ENCODE peak calls at places on chromosomes 5 and 9, in nine cellular contexts. V, W, Z, K, C, S, Y, Q and D are unnamed samples.

GRCh38 chr5:138603521-138603920 is 28.3 kb upstream of the HSPA9 start:
- DNase-seq in V (no peak), W (no peak), Z (no peak), K (no peak), C (peak), S (no peak), Y (no peak), Q (no peak), D (no peak)

GRCh38 chr9:91040371-91041215 is 239.0 kb downstream of the SYK start:
- DNase-seq in V (no peak), W (no peak), Z (no peak), K (no peak), C (peak), S (no peak), Y (no peak), Q (no peak), D (no peak)

GRCh38 chr5:80973027-80973426 is 12.9 kb downstream of the RASGRF2 start:
- DNase-seq in V (no peak), W (no peak), Z (no peak), K (no peak), C (no peak), S (no peak), Y (no peak), Q (no peak), D (no peak)

GRCh38 chr9:122206118-122207046 is 22.4 kb downstream of the LHX6 start:
- DNase-seq in V (no peak), W (no peak), Z (no peak), K (no peak), C (no peak), S (no peak), Y (peak), Q (no peak), D (peak)

GRCh38 chr5:65672787-65673186 is 48.0 kb downstream of the SHLD3 start:
- DNase-seq in V (no peak), W (no peak), Z (no peak), K (no peak), C (no peak), S (no peak), Y (no peak), Q (no peak), D (peak)

GRCh38 chr9:74138182-74138581 is 359.0 kb upstream of the RORB start:
- DNase-seq in V (no peak), W (no peak), Z (no peak), K (no peak), C (no peak), S (no peak), Y (no peak), Q (no peak), D (no peak)

GRCh38 chr5:126363658-126364057 is 59.6 kb upstream of the GRAMD2B start:
- DNase-seq in V (no peak), W (no peak), Z (no peak), K (no peak), C (no peak), S (no peak), Y (no peak), Q (no peak), D (no peak)

GRCh38 chr5:140855772-140856674 is at the start of gene PCDHA10:
- DNase-seq in V (no peak), W (no peak), Z (no peak), K (no peak), C (no peak), S (peak), Y (no peak), Q (peak), D (no peak)

GRCh38 chr5:167358868-167359492 is 932.5 kb upstream of the WWC1 start:
- DNase-seq in V (no peak), W (no peak), Z (no peak), K (no peak), C (no peak), S (no peak), Y (no peak), Q (no peak), D (no peak)

GRCh38 chr9:35029241-35029640 is 39.7 kb downstream of the DNAJB5 start:
- DNase-seq in V (no peak), W (no peak), Z (no peak), K (no peak), C (no peak), S (no peak), Y (no peak), Q (no peak), D (no peak)

GRCh38 chr9:130634801-130635200 is 29.6 kb upstream of the PRDM12 start:
- DNase-seq in V (no peak), W (no peak), Z (no peak), K (no peak), C (no peak), S (no peak), Y (peak), Q (no peak), D (no peak)

GRCh38 chr5:93336330-93337110 is 244.5 kb downstream of the NR2F1-AS1 start:
- DNase-seq in V (no peak), W (no peak), Z (no peak), K (no peak), C (no peak), S (no peak), Y (no peak), Q (no peak), D (no peak)

GRCh38 chr5:83179966-83180365 is 102.6 kb downstream of the XRCC4 start:
- DNase-seq in V (no peak), W (no peak), Z (no peak), K (no peak), C (no peak), S (no peak), Y (no peak), Q (no peak), D (no peak)

GRCh38 chr9:4798281-4798680 is 5.5 kb downstream of the RCL1 start:
- DNase-seq in V (no peak), W (no peak), Z (no peak), K (no peak), C (no peak), S (no peak), Y (no peak), Q (no peak), D (no peak)

GRCh38 chr5:89556215-89557009 is 673.4 kb upstream of the MEF2C start:
- DNase-seq in V (no peak), W (no peak), Z (no peak), K (no peak), C (no peak), S (no peak), Y (no peak), Q (peak), D (peak)

GRCh38 chr5:72255670-72256069 is 64.4 kb downstream of the MRPS27 start:
- DNase-seq in V (no peak), W (no peak), Z (no peak), K (no peak), C (no peak), S (no peak), Y (no peak), Q (no peak), D (no peak)

GRCh38 chr5:96597441-96598020 is 64.6 kb upstream of the CAST start:
- DNase-seq in V (no peak), W (no peak), Z (no peak), K (no peak), C (no peak), S (no peak), Y (no peak), Q (no peak), D (no peak)
- H3K4me3 ChIP-seq in V (no peak), W (no peak), Z (no peak), K (no peak), C (no peak), S (no peak), Y (no peak), Q (no peak), D (no peak)

GRCh38 chr9:112887377-112887776 is 3.3 kb downstream of the SLC46A2 start:
- DNase-seq in V (no peak), W (no peak), Z (peak), K (no peak), C (peak), S (no peak), Y (no peak), Q (peak), D (no peak)
- TF ChIP-seq CTCF in V (no peak), W (no peak), Z (peak), K (no peak), C (no peak), S (peak), Y (peak), Q (no peak), D (no peak)

GRCh38 chr5:38832810-38833209 is 13.0 kb upstream of the OSMR start:
- DNase-seq in V (no peak), W (no peak), Z (no peak), K (no peak), C (no peak), S (no peak), Y (no peak), Q (no peak), D (no peak)

GRCh38 chr5:38831909-38832308 is 13.9 kb upstream of the OSMR start:
- DNase-seq in V (no peak), W (no peak), Z (no peak), K (no peak), C (no peak), S (peak), Y (no peak), Q (peak), D (no peak)

GRCh38 chr5:38835887-38836286 is 9.9 kb upstream of the OSMR start:
- DNase-seq in V (no peak), W (no peak), Z (no peak), K (no peak), C (no peak), S (no peak), Y (no peak), Q (no peak), D (no peak)

GRCh38 chr5:38837932-38838331 is 7.9 kb upstream of the OSMR start:
- DNase-seq in V (no peak), W (no peak), Z (no peak), K (no peak), C (no peak), S (no peak), Y (no peak), Q (no peak), D (no peak)

GRCh38 chr5:38837416-38837815 is 8.4 kb upstream of the OSMR start:
- DNase-seq in V (no peak), W (no peak), Z (no peak), K (no peak), C (no peak), S (no peak), Y (no peak), Q (no peak), D (no peak)
- H3K4me3 ChIP-seq in V (no peak), W (no peak), Z (no peak), K (no peak), C (no peak), S (no peak), Y (no peak), Q (no peak), D (no peak)

GRCh38 chr9:134164879-134165278 is 515 bp upstream of the RNU6ATAC start:
- DNase-seq in V (no peak), W (no peak), Z (no peak), K (no peak), C (no peak), S (no peak), Y (no peak), Q (no peak), D (no peak)

GRCh38 chr9:134162212-134162775 is 2.1 kb downstream of the RNU6ATAC start:
- DNase-seq in V (no peak), W (no peak), Z (no peak), K (no peak), C (no peak), S (no peak), Y (no peak), Q (no peak), D (no peak)

GRCh38 chr9:134161647-134162046 is 2.7 kb downstream of the RNU6ATAC start:
- DNase-seq in V (no peak), W (no peak), Z (no peak), K (no peak), C (no peak), S (no peak), Y (no peak), Q (no peak), D (no peak)

GRCh38 chr9:134162926-134163373 is 1.4 kb downstream of the RNU6ATAC start:
- DNase-seq in V (peak), W (no peak), Z (peak), K (no peak), C (no peak), S (no peak), Y (no peak), Q (no peak), D (no peak)

GRCh38 chr9:134163374-134164196 is 779 bp downstream of the RNU6ATAC start:
- DNase-seq in V (peak), W (peak), Z (peak), K (no peak), C (peak), S (peak), Y (peak), Q (no peak), D (no peak)
- TF ChIP-seq CTCF in V (peak), W (peak), Z (peak), K (peak), C (no peak), S (peak), Y (peak), Q (no peak), D (peak)

GRCh38 chr5:115209279-115209678 is 39.6 kb upstream of the TRIM36 start:
- DNase-seq in V (no peak), W (peak), Z (no peak), K (no peak), C (no peak), S (no peak), Y (no peak), Q (no peak), D (no peak)
- H3K4me3 ChIP-seq in V (no peak), W (no peak), Z (no peak), K (no peak), C (no peak), S (no peak), Y (no peak), Q (no peak), D (no peak)

GRCh38 chr5:132227485-132228240 is at the start of gene P4HA2:
- DNase-seq in V (peak), W (peak), Z (peak), K (peak), C (peak), S (peak), Y (peak), Q (peak), D (no peak)
- TF ChIP-seq CTCF in V (peak), W (peak), Z (no peak), K (peak), C (no peak), S (no peak), Y (no peak), Q (no peak), D (peak)

GRCh38 chr5:178993955-178994579 is 1.1 kb downstream of the GRM6 start:
- DNase-seq in V (no peak), W (no peak), Z (no peak), K (no peak), C (peak), S (no peak), Y (no peak), Q (no peak), D (no peak)
- H3K4me3 ChIP-seq in V (no peak), W (no peak), Z (peak), K (no peak), C (no peak), S (no peak), Y (no peak), Q (no peak), D (no peak)

GRCh38 chr9:18982246-18982589 is 50.8 kb downstream of the SAXO1 start:
- DNase-seq in V (no peak), W (no peak), Z (no peak), K (no peak), C (no peak), S (no peak), Y (no peak), Q (no peak), D (no peak)

GRCh38 chr9:18985996-18986395 is 47.0 kb downstream of the SAXO1 start:
- DNase-seq in V (no peak), W (no peak), Z (no peak), K (no peak), C (no peak), S (no peak), Y (no peak), Q (no peak), D (no peak)

GRCh38 chr9:18989097-18989496 is 43.9 kb downstream of the SAXO1 start:
- DNase-seq in V (no peak), W (no peak), Z (no peak), K (no peak), C (no peak), S (no peak), Y (no peak), Q (no peak), D (no peak)

GRCh38 chr9:18981471-18982245 is 51.4 kb downstream of the SAXO1 start:
- DNase-seq in V (no peak), W (no peak), Z (no peak), K (no peak), C (no peak), S (no peak), Y (no peak), Q (no peak), D (no peak)

GRCh38 chr9:18985464-18985951 is 47.5 kb downstream of the SAXO1 start:
- DNase-seq in V (no peak), W (no peak), Z (no peak), K (no peak), C (no peak), S (no peak), Y (peak), Q (no peak), D (peak)
- TF ChIP-seq CTCF in V (no peak), W (no peak), Z (no peak), K (no peak), C (no peak), S (no peak), Y (no peak), Q (no peak), D (no peak)

DNA sequence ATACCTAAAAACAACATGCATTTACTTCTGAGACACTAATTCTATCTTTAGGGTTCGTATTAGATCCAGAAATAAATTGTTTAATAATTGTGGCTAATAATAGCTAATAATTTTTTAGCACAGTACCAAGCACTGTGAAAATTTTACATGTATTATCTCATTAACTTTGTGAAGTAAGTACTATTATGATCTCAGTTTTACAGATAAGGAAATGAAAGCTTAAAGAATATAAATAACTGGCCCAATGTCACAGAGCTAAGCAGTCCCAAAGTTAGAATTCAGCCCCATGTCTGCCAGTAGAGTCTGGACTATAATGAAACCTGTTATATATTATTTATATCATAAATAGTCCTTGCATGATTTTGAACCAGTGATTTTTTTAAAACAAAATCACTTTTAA is 163.3 kb downstream of the NIPBL start:
- DNase-seq in V (no peak), W (no peak), Z (no peak), K (no peak), C (no peak), S (no peak), Y (no peak), Q (no peak), D (no peak)
- H3K4me3 ChIP-seq in V (no peak), W (no peak), Z (no peak), K (no peak), C (no peak), S (no peak), Y (no peak), Q (no peak), D (no peak)